ENCODE peak calls at places on chromosome 1, in eight cellular contexts. W is tibial nerve; K is CD8-positive, alpha-beta memory T cell; S is heart right ventricle; H is transverse colon; L is heart left ventricle; J is A549; D is stomach. G is an unnamed sample. For H3K4me1 and H3K9me3, the result is how much of the 10 kb centered on the place peaks cover.

GRCh38 chr1:157431751-157432150 is 120.6 kb downstream of the FCRL5 start:
- DNase-seq in W (no peak), K (no peak), S (no peak), H (no peak), L (no peak), J (no peak), D (no peak), G (no peak)

GRCh38 chr1:6476483-6476882 is 10.5 kb upstream of the TNFRSF25 start:
- DNase-seq in W (no peak), K (no peak), S (no peak), H (peak), L (no peak), J (no peak), D (no peak), G (no peak)

GRCh38 chr1:12525311-12526181 is 92.5 kb downstream of the DHRS3 start:
- DNase-seq in W (peak), K (no peak), S (no peak), H (peak), L (no peak), J (peak), D (peak), G (peak)

GRCh38 chr1:245807306-245807705 is 652.5 kb downstream of the KIF26B start:
- DNase-seq in W (no peak), K (no peak), S (no peak), H (no peak), L (no peak), J (no peak), D (no peak), G (peak)

GRCh38 chr1:213669964-213670691 is 317.6 kb upstream of the PROX1 start:
- DNase-seq in W (no peak), K (peak), S (no peak), H (peak), L (no peak), J (no peak), D (no peak), G (no peak)

GRCh38 chr1:51463561-51463960 is 55.5 kb downstream of the EPS15 start:
- DNase-seq in W (no peak), K (no peak), S (no peak), H (no peak), L (no peak), J (no peak), D (no peak), G (no peak)

GRCh38 chr1:110068646-110069301 is 1.7 kb downstream of the ALX3 start:
- DNase-seq in W (no peak), K (peak), S (no peak), H (no peak), L (no peak), J (no peak), D (no peak), G (no peak)

GRCh38 chr1:15100369-15101111 is 53.0 kb upstream of the TMEM51 start:
- DNase-seq in W (no peak), K (peak), S (peak), H (peak), L (peak), J (peak), D (peak), G (peak)

GRCh38 chr1:218346391-218347204 is 1.5 kb downstream of the TGFB2 start:
- DNase-seq in W (no peak), K (no peak), S (no peak), H (no peak), L (no peak), J (no peak), D (no peak), G (no peak)

GRCh38 chr1:178575611-178576331 is 62.9 kb downstream of the TEX35 start:
- DNase-seq in W (no peak), K (no peak), S (no peak), H (no peak), L (no peak), J (no peak), D (no peak), G (no peak)

GRCh38 chr1:119327436-119328155 is 41.0 kb upstream of the HAO2 start:
- DNase-seq in W (no peak), K (peak), S (no peak), H (peak), L (no peak), J (no peak), D (peak), G (peak)

GRCh38 chr1:40610156-40610555 is 55.3 kb downstream of the RIMS3 start:
- DNase-seq in W (no peak), K (no peak), S (no peak), H (no peak), L (no peak), J (no peak), D (no peak), G (no peak)

DNA sequence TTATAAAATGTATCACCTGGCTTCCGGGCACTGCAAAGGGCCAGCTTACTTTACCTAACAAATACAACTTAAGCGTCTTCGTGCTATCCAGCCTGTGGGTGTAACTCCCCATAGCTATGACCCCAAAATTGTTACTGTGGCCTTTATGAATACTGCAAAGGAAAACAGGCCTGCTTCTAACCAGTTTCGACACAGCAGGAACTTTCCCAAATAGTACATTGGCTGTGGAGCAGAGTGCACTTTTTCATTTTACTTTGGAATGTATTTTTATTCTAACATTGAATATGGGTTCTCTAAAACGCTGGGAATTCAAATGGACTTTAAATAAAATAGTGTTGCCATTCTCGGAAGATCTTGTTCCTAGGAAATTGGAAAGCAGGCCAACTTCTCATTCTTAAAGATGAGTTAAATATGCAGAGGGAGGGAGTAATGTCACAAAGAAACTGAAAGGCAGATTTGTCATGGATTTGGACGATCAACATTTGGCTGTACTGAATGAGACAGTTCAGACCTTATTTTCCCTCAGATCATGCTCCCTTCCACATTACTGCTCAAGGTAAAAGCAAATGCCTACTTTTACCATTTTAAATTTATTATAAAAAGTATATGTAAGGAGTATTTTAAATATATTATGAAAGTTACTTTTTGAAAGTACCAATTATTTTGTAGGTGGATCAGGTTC is 39.7 kb upstream of the ARHGAP29 start:
- DNase-seq in W (no peak), K (no peak), S (no peak), H (no peak), L (no peak), J (no peak), D (no peak), G (no peak)
- H3K27ac ChIP-seq in W (peak), K (no peak), S (no peak), H (peak), L (peak), J (no peak), D (peak), G (peak)

DNA sequence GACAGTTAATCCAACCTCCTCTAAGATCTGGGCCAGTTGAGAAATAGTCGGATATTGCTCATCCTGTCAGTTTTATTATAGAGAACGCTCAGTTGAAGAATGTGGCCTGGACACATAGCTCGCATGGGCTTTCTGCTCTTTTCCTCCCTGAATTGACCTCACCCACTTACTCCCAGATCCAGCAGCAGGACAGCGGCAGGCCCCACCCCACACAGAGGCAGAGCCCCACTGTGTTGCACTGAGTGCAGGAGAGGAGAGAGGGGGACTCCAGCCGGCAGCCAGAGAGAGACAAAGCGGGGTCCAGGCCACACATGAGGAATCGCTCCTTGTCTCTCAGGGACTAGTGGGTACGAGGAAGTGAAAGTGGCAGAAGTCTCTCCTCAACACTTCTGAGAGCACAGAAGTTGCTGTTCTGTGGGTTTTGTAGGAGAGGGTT is 78.6 kb downstream of the LAMC1 start:
- DNase-seq in W (no peak), K (no peak), S (no peak), H (no peak), L (peak), J (no peak), D (no peak), G (no peak)
- H3K4me1 ChIP-seq in W (under half), K (under half), S (half or more), H (under half), L (under half), J (under half), D (half or more), G (half or more)

GRCh38 chr1:152505083-152505482 is 5.5 kb upstream of the LCE5A start:
- DNase-seq in W (no peak), K (no peak), S (no peak), H (no peak), L (no peak), J (no peak), D (no peak), G (no peak)
- H3K9me3 ChIP-seq in W (under half), K (under half), S (under half), H (under half), L (under half), J (under half), D (under half), G (under half)

GRCh38 chr1:86061660-86062059 is 94.9 kb downstream of the COL24A1 start:
- DNase-seq in W (no peak), K (no peak), S (no peak), H (no peak), L (no peak), J (no peak), D (no peak), G (no peak)
- H3K27ac ChIP-seq in W (no peak), K (no peak), S (no peak), H (no peak), L (no peak), J (no peak), D (no peak), G (no peak)

DNA sequence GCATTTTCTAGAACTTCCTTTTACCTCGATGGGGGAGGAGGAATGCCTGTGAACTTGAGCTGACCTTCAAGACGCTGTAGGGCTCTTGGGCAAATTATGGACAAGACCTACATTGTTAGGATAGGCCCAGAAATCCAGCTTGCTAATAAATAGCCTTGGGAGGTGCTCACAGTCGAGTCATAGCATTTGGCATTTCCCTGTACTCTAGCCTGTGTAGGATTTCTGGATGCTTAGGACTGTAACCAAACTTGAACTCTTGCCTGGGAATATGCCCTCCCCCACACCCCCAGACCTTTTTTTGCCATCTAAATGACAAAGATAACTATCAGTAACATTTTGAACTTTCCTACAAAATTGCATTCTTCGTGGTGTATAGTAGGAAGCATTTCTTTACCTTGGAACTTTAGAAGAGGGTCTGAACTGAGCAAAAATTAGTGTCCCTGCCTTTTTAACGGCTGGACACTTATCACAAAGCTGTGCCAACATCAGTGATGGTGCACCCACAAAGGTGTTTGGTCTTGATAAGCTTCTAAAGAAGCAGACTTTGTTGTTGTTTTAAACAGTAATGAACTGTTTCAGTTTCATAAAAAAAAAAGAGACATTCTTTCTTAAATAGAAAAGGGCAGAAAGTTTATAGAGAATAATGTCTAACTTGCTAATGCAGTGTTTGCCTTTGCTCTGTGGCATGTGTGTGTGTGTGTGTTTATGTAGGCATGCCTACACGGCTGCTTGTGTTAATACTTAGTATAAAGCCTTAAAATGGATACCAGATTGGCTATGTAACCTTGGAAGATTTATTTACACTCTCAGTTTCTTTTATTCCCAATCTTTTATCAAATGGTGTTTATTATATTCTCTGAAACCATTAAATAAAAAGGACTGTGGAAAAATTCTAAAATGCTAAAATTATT is 88.2 kb downstream of the NFIA start:
- DNase-seq in W (no peak), K (no peak), S (no peak), H (no peak), L (no peak), J (peak), D (no peak), G (no peak)
- H3K4me1 ChIP-seq in W (under half), K (under half), S (half or more), H (under half), L (under half), J (under half), D (half or more), G (under half)

DNA sequence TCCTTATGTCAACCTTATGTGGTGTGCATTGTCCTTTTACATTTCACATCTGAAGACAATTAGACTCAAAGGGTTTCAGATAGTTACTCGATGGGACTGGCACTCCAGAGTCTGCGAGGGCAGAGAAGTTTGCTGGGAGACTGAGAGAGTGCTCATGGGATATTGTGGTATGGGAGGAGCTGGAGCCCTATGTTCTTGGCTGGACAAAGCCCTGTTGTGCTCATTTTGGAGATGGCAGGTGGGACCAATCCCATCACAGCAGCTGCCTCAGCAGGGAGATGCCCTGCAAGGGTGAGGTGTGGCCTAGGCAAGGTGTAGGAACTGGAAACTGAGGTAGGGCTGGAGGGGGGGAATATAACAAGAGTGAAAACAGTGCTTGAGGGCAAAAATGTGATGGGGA is 43.5 kb upstream of the CRNN start:
- DNase-seq in W (no peak), K (no peak), S (no peak), H (no peak), L (no peak), J (no peak), D (no peak), G (no peak)
- H3K9me3 ChIP-seq in W (under half), K (under half), S (under half), H (under half), L (under half), J (under half), D (under half), G (under half)

GRCh38 chr1:25821112-25821476 is 1.3 kb downstream of the MTFR1L start:
- DNase-seq in W (no peak), K (no peak), S (no peak), H (no peak), L (no peak), J (no peak), D (no peak), G (no peak)
- H3K27ac ChIP-seq in W (peak), K (peak), S (peak), H (peak), L (peak), J (peak), D (peak), G (peak)

GRCh38 chr1:9792156-9793042 is 31.4 kb downstream of the CLSTN1 start:
- DNase-seq in W (no peak), K (no peak), S (no peak), H (no peak), L (no peak), J (no peak), D (no peak), G (no peak)

GRCh38 chr1:9798236-9799130 is 25.3 kb downstream of the CLSTN1 start:
- DNase-seq in W (no peak), K (no peak), S (no peak), H (no peak), L (no peak), J (no peak), D (no peak), G (no peak)

GRCh38 chr1:9794081-9794480 is 29.7 kb downstream of the CLSTN1 start:
- DNase-seq in W (no peak), K (no peak), S (no peak), H (no peak), L (no peak), J (no peak), D (no peak), G (no peak)

GRCh38 chr1:9793291-9793690 is 30.5 kb downstream of the CLSTN1 start:
- DNase-seq in W (no peak), K (no peak), S (no peak), H (no peak), L (no peak), J (no peak), D (no peak), G (no peak)

DNA sequence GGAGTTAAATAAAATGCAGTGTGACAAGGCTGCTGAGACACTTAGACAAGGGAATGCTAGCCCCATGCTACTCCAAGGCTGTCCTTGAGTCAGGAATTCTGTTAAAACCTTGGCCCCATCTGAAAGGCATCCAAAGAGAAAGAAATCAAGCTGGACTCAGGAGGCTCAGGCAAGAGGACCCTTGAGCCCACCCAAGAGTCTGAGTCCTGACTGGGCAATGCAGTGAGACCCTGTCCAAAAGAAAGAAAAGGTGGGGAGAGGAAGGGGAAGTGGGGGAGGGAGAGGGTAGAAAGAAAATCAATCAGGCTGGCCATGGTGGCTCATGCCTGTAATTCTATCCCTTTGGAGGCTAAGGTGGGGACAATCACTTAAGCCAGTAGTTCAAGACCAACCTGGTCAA is 26.7 kb downstream of the CLSTN1 start:
- DNase-seq in W (no peak), K (no peak), S (no peak), H (no peak), L (no peak), J (no peak), D (no peak), G (no peak)
- H3K4me1 ChIP-seq in W (under half), K (under half), S (under half), H (under half), L (under half), J (under half), D (half or more), G (under half)

GRCh38 chr1:56911098-56911497 is 54.7 kb downstream of the C8B start:
- DNase-seq in W (no peak), K (no peak), S (no peak), H (no peak), L (no peak), J (no peak), D (no peak), G (no peak)
- H3K9me3 ChIP-seq in W (under half), K (under half), S (under half), H (under half), L (under half), J (under half), D (under half), G (under half)

G was measured in lower lobe of right lung.